ENCODE peak calls at places on chromosomes 13 and 19, in eight cellular contexts. V, T, Q, R, N, Y, J and S are unnamed samples.

GRCh38 chr19:54114340-54114826 is 1.1 kb downstream of the TFPT start:
- DNase-seq in Y (peak; percentile 32), J (peak; percentile 86), T (peak; percentile 84), N (peak; percentile 75), V (no peak), Q (no peak), R (no peak), S (no peak)

GRCh38 chr13:102847272-102848234 is 1.7 kb downstream of the ERCC5 start:
- DNase-seq in Q (no peak), T (no peak), R (no peak), Y (peak; percentile 14), N (peak; percentile 78), J (no peak), V (no peak), S (no peak)

GRCh38 chr13:39918837-39919236 is 263.4 kb downstream of the COG6 start:
- DNase-seq in V (no peak), Q (no peak), R (no peak), Y (no peak), J (no peak), T (no peak), N (peak; percentile 13), S (no peak)

GRCh38 chr13:59877933-59878332 is 285.8 kb downstream of the DIAPH3 start:
- DNase-seq in T (no peak), V (no peak), Y (peak; percentile 24), R (no peak), N (peak; percentile 69), J (no peak), Q (no peak), S (no peak)

GRCh38 chr19:6947745-6948144 is 60.4 kb downstream of the ADGRE1 start:
- DNase-seq in R (no peak), Y (peak; percentile 6), T (no peak), N (peak; percentile 76), Q (no peak), V (no peak), J (no peak), S (no peak)

GRCh38 chr13:80161896-80162295 is 179.0 kb downstream of the SPRY2 start:
- DNase-seq in V (no peak), J (no peak), N (peak; percentile 23), Q (no peak), R (no peak), T (no peak), Y (no peak), S (no peak)

GRCh38 chr13:102097708-102098107 is 304.1 kb downstream of the FGF14 start:
- DNase-seq in V (no peak), R (no peak), T (no peak), Q (no peak), N (no peak), Y (no peak), J (no peak), S (no peak)

GRCh38 chr13:114110091-114110829 is 22.2 kb downstream of the RASA3 start:
- DNase-seq in V (peak; percentile 72), R (peak; percentile 16), Y (no peak), Q (peak; percentile 51), J (peak; percentile 88), T (peak; percentile 79), N (peak; percentile 42), S (peak; percentile 48)

GRCh38 chr13:79450110-79450509 is 30.8 kb upstream of the NDFIP2 start:
- DNase-seq in R (no peak), V (no peak), Q (no peak), N (no peak), T (no peak), J (no peak), Y (no peak), S (no peak)

GRCh38 chr19:12796146-12797071 is 5.1 kb downstream of the JUNB start:
- DNase-seq in Q (peak; percentile 71), T (peak; percentile 90), N (peak; percentile 85), J (peak; percentile 87), Y (no peak), R (no peak), V (peak; percentile 87), S (peak; percentile 77)

GRCh38 chr19:38190061-38190460 is 34.0 kb downstream of the DPF1 start:
- DNase-seq in Q (no peak), R (no peak), T (no peak), Y (no peak), N (no peak), V (no peak), J (no peak), S (no peak)

GRCh38 chr13:113901231-113901630 is 37.4 kb upstream of the GAS6 start:
- DNase-seq in T (no peak), R (no peak), J (no peak), N (peak; percentile 87), Y (peak; percentile 88), V (no peak), Q (no peak), S (no peak)

GRCh38 chr19:58279042-58279924 is 528 bp downstream of the ZNF8 start:
- DNase-seq in N (peak; percentile 77), J (peak; percentile 90), T (peak; percentile 91), R (peak; percentile 37), V (peak; percentile 88), Y (peak; percentile 66), Q (peak; percentile 70), S (peak; percentile 81)

GRCh38 chr13:43021926-43022670 is 1.3 kb upstream of the DNAJC15 start:
- DNase-seq in Y (no peak), N (peak; percentile 24), J (no peak), T (no peak), R (no peak), Q (no peak), V (no peak), S (no peak)

GRCh38 chr19:15614507-15615379 is at the start of gene CYP4F8:
- DNase-seq in Q (no peak), J (no peak), R (no peak), Y (no peak), N (no peak), V (no peak), T (no peak), S (no peak)

GRCh38 chr19:38319421-38320258 is at the start of gene KCNK6:
- DNase-seq in J (peak; percentile 90), V (peak; percentile 79), R (no peak), Y (peak; percentile 14), N (peak; percentile 71), T (peak; percentile 85), Q (peak; percentile 39), S (peak; percentile 74)

GRCh38 chr19:13848811-13849241 is 28.1 kb upstream of the NANOS3 start:
- DNase-seq in V (no peak), Q (no peak), N (no peak), R (no peak), Y (no peak), J (no peak), T (no peak), S (no peak)

GRCh38 chr13:44389003-44389666 is 15.5 kb downstream of the SERP2 start:
- DNase-seq in N (no peak), T (no peak), J (no peak), V (no peak), Y (no peak), Q (no peak), R (no peak), S (no peak)

DNA sequence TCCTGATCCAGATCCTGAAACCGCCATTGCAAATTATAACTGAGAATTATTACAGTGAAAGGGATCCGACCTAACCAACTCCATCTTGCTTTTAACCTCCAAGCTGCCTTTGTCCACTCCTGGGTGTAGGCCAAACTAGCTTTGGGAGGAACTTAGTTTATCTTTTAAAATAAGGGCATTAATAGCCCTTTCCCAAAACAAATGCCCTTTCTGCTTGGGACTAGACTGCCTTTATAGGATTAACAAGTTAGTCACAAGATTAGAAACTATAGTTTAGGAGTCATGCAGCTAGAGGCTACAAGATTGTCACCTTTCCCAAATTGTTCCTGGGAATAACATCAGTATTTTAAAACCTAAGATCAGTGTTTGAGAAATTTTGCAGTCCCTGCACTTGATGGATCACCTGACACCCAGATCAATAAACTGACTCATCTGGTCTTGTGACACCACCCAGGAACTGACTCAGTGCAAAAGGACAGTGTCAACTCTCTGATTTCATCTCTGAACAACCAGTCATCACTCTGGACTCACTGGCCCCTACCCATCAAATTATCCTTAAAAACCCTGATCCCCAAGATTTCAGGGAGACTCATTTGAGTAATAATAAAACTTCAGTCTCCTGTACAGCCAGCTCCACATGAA is 4.1 kb upstream of the ZNF841 start:
- DNase-seq in J (no peak), R (no peak), Y (no peak), T (no peak), N (no peak), V (no peak), Q (no peak), S (no peak)
- H3K4me1 ChIP-seq in J (peaks cover 4% of the 10 kb centered on the region), R (no peaks in the 10 kb centered on the region), Y (no peaks in the 10 kb centered on the region), T (no peaks in the 10 kb centered on the region), N (no peaks in the 10 kb centered on the region), V (no peaks in the 10 kb centered on the region), Q (no peaks in the 10 kb centered on the region), S (no peaks in the 10 kb centered on the region)

GRCh38 chr19:44689290-44690130 is 9.4 kb upstream of the CEACAM16 start:
- DNase-seq in N (peak; percentile 68), T (peak; percentile 92), R (peak; percentile 60), Y (peak; percentile 25), Q (peak; percentile 73), V (peak; percentile 87), J (peak; percentile 92), S (peak; percentile 78)

GRCh38 chr19:44690131-44690440 is 8.9 kb upstream of the CEACAM16 start:
- DNase-seq in N (no peak), J (no peak), Y (no peak), V (no peak), R (no peak), Q (no peak), T (no peak), S (no peak)

GRCh38 chr19:44694184-44694579 is 4.8 kb upstream of the CEACAM16 start:
- DNase-seq in R (no peak), V (no peak), T (no peak), Q (no peak), Y (no peak), N (peak; percentile 18), J (no peak), S (no peak)

GRCh38 chr19:44687898-44688297 is 11.1 kb upstream of the CEACAM16 start:
- DNase-seq in Q (no peak), V (no peak), Y (no peak), R (no peak), N (no peak), T (no peak), J (no peak), S (peak; percentile 15)

GRCh38 chr19:44692379-44692721 is 6.6 kb upstream of the CEACAM16 start:
- DNase-seq in V (no peak), Q (no peak), T (no peak), R (no peak), N (no peak), J (no peak), Y (no peak), S (no peak)
- H3K4me1 ChIP-seq in V (peaks cover 8% of the 10 kb centered on the region), Q (peaks cover 3% of the 10 kb centered on the region), T (no peaks in the 10 kb centered on the region), R (no peaks in the 10 kb centered on the region), N (peaks cover 4% of the 10 kb centered on the region), J (peaks cover 69% of the 10 kb centered on the region), Y (peaks cover 13% of the 10 kb centered on the region), S (peaks cover 8% of the 10 kb centered on the region)

DNA sequence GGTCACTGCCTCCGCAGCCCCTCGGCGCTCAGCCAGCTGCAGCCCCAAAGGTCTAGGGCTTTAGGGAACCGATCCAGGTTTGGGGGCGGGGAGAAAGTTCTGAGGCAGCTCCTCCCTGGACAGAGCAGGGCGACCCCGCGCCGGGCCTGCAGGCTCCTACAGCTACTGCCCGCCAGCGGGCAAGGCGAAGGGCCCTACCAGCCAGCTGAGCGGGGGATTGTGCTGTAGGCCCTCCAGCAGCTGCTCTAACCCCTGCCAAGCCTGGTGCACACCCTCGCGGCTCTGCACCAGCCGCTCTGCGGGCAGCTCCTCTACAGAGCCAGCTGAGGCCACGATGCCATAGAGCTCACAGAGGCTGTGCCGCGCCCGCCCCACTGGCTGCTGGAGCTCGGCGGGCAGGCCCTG is 14.0 kb downstream of the PLIN4 start:
- DNase-seq in J (no peak), T (no peak), Y (no peak), R (no peak), N (no peak), Q (no peak), V (no peak), S (no peak)
- H3K4me1 ChIP-seq in J (no peaks in the 10 kb centered on the region), T (no peaks in the 10 kb centered on the region), Y (peaks cover 20% of the 10 kb centered on the region), R (no peaks in the 10 kb centered on the region), N (peaks cover 8% of the 10 kb centered on the region), Q (peaks cover 18% of the 10 kb centered on the region), V (no peaks in the 10 kb centered on the region), S (no peaks in the 10 kb centered on the region)

GRCh38 chr19:5904302-5905071 is at the start of gene VMAC:
- DNase-seq in R (peak; percentile 100), N (peak; percentile 100), V (peak; percentile 100), T (peak; percentile 100), J (peak; percentile 99), Y (peak; percentile 100), Q (peak; percentile 100), S (peak; percentile 100)
- H3K4me1 ChIP-seq in R (peaks cover 20% of the 10 kb centered on the region), N (peaks cover 9% of the 10 kb centered on the region), V (peaks cover 12% of the 10 kb centered on the region), T (no peaks in the 10 kb centered on the region), J (peaks cover 36% of the 10 kb centered on the region), Y (peaks cover 15% of the 10 kb centered on the region), Q (peaks cover 18% of the 10 kb centered on the region), S (no peaks in the 10 kb centered on the region)